ENCODE peak calls at places on chromosomes 4 and X, in five cellular contexts. I is HepG2, R is K562, W is GM12878, U is WTC11. Z is an unnamed sample.

GRCh38 chr4:84697159-84697558 is 114.2 kb downstream of the CDS1 start:
- DNase-seq in I (no peak), R (no peak), W (no peak), U (no peak), Z (no peak)

GRCh38 chr4:54593795-54594194 is 64.0 kb upstream of the KIT start:
- DNase-seq in I (no peak), R (no peak), W (no peak), U (no peak), Z (no peak)

GRCh38 chr4:118729287-118730286 is 44.4 kb downstream of the METTL14 start:
- DNase-seq in I (peak; percentile 3), R (no peak), W (no peak), U (no peak), Z (no peak)

GRCh38 chrX:34655496-34656258 is 1.4 kb downstream of the TMEM47 start:
- DNase-seq in I (no peak), R (no peak), W (no peak), U (no peak), Z (no peak)

GRCh38 chr4:93791570-93792195 is 36.9 kb upstream of the ATOH1 start:
- DNase-seq in I (peak; percentile 50), R (peak; percentile 70), W (no peak), U (peak; percentile 68), Z (peak; percentile 70)

GRCh38 chr4:146232131-146232722 is 17.9 kb downstream of the REELD1 start:
- DNase-seq in I (no peak), R (no peak), W (no peak), U (no peak), Z (no peak)

GRCh38 chr4:29653221-29653620 is 1066.9 kb upstream of the PCDH7 start:
- DNase-seq in I (no peak), R (no peak), W (no peak), U (no peak), Z (no peak)

GRCh38 chr4:105399535-105400161 is 74.2 kb downstream of the PPA2 start:
- DNase-seq in I (no peak), R (peak; percentile 16), W (no peak), U (no peak), Z (no peak)

GRCh38 chr4:138670681-138671080 is 344.9 kb upstream of the NOCT start:
- DNase-seq in I (no peak), R (peak; percentile 39), W (no peak), U (no peak), Z (no peak)

GRCh38 chr4:78293841-78294301 is 236.7 kb downstream of the FRAS1 start:
- DNase-seq in I (no peak), R (no peak), W (no peak), U (no peak), Z (no peak)

GRCh38 chrX:38561126-38561868 is at the start of gene TSPAN7:
- DNase-seq in I (peak; percentile 46), R (peak; percentile 87), W (no peak), U (peak; percentile 71), Z (no peak)

GRCh38 chrX:136781180-136781797 is 557 bp upstream of the ARHGEF6 start:
- DNase-seq in I (no peak), R (no peak), W (no peak), U (no peak), Z (no peak)

GRCh38 chrX:88883205-88883604 is 136.2 kb downstream of the CPXCR1 start:
- DNase-seq in I (no peak), R (no peak), W (no peak), U (no peak), Z (no peak)

GRCh38 chrX:139640259-139640658 is 67.7 kb downstream of the MCF2 start:
- DNase-seq in I (no peak), R (no peak), W (no peak), U (no peak), Z (no peak)

GRCh38 chr4:68430337-68430736 is 16.9 kb upstream of the TMPRSS11E start:
- DNase-seq in I (no peak), R (no peak), W (no peak), U (no peak), Z (no peak)

GRCh38 chrX:119638725-119639471 is 32.7 kb upstream of the NKRF start:
- DNase-seq in I (no peak), R (no peak), W (peak; percentile 81), U (no peak), Z (no peak)

GRCh38 chrX:137031517-137032377 is 2.0 kb downstream of the GPR101 start:
- DNase-seq in I (no peak), R (peak; percentile 35), W (peak; percentile 5), U (peak; percentile 33), Z (no peak)

GRCh38 chrX:109773374-109773773 is 40.3 kb upstream of the ACSL4 start:
- DNase-seq in I (no peak), R (peak; percentile 30), W (no peak), U (no peak), Z (no peak)

GRCh38 chr4:118348886-118349285 is 3.9 kb downstream of the PRSS12 start:
- DNase-seq in I (no peak), R (no peak), W (no peak), U (no peak), Z (no peak)

GRCh38 chrX:69032601-69033000 is 132.7 kb downstream of the PJA1 start:
- DNase-seq in I (no peak), R (no peak), W (no peak), U (no peak), Z (peak; percentile 11)

GRCh38 chr4:188008377-188008776 is 12.8 kb downstream of the ZFP42 start:
- DNase-seq in I (no peak), R (no peak), W (no peak), U (no peak), Z (no peak)

GRCh38 chr4:189502841-189503240 is 437.8 kb upstream of the FRG1 start:
- DNase-seq in I (no peak), R (no peak), W (no peak), U (no peak), Z (no peak)

GRCh38 chrX:15515931-15516330 is 15.3 kb downstream of the BMX start:
- DNase-seq in I (no peak), R (peak; percentile 87), W (no peak), U (no peak), Z (no peak)

GRCh38 chrX:118528089-118528753 is 32.6 kb downstream of the DOCK11 start:
- DNase-seq in I (no peak), R (no peak), W (peak; percentile 47), U (no peak), Z (no peak)

GRCh38 chr4:84673475-84674230 is 90.7 kb downstream of the CDS1 start:
- DNase-seq in I (no peak), R (no peak), W (no peak), U (no peak), Z (no peak)

GRCh38 chr4:87868482-87868881 is 35.7 kb downstream of the MEPE start:
- DNase-seq in I (no peak), R (no peak), W (no peak), U (no peak), Z (no peak)

GRCh38 chr4:89123418-89123817 is 12.1 kb downstream of the TIGD2 start:
- DNase-seq in I (peak; percentile 73), R (no peak), W (no peak), U (no peak), Z (no peak)

GRCh38 chr4:106898621-106899230 is 137.4 kb downstream of the DKK2 start:
- DNase-seq in I (peak; percentile 32), R (peak; percentile 50), W (no peak), U (peak; percentile 32), Z (no peak)

GRCh38 chrX:40174594-40175415 is 77.0 kb upstream of the BCOR start:
- DNase-seq in I (peak; percentile 22), R (peak; percentile 44), W (no peak), U (peak; percentile 48), Z (peak; percentile 57)

GRCh38 chr4:38050560-38051350 is 90.6 kb downstream of the PTTG2 start:
- DNase-seq in I (no peak), R (no peak), W (no peak), U (no peak), Z (no peak)

GRCh38 chr4:144712775-144713174 is 66.8 kb downstream of the HHIP start:
- DNase-seq in I (no peak), R (no peak), W (no peak), U (no peak), Z (no peak)

GRCh38 chrX:45385767-45386166 is 185.1 kb upstream of the DIPK2B start:
- DNase-seq in I (no peak), R (no peak), W (no peak), U (no peak), Z (no peak)

GRCh38 chr4:148065069-148065468 is 333.2 kb downstream of the ARHGAP10 start:
- DNase-seq in I (no peak), R (no peak), W (no peak), U (no peak), Z (no peak)

GRCh38 chrX:133444952-133445831 is 29.9 kb upstream of the GPC4 start:
- DNase-seq in I (no peak), R (no peak), W (no peak), U (peak; percentile 54), Z (no peak)
- TF ChIP-seq ATF2 in I (no peak), R (no peak), W (no peak), U (no peak), Z (no peak)

GRCh38 chr4:8548731-8549351 is 31.4 kb upstream of the GPR78 start:
- DNase-seq in I (no peak), R (no peak), W (no peak), U (no peak), Z (no peak)

GRCh38 chr4:8546766-8547107 is 33.5 kb upstream of the GPR78 start:
- DNase-seq in I (no peak), R (no peak), W (no peak), U (no peak), Z (no peak)

GRCh38 chr4:8547912-8548730 is 32.1 kb upstream of the GPR78 start:
- DNase-seq in I (no peak), R (no peak), W (no peak), U (no peak), Z (no peak)

GRCh38 chr4:8545439-8545765 is 34.8 kb upstream of the GPR78 start:
- DNase-seq in I (no peak), R (no peak), W (no peak), U (no peak), Z (no peak)

DNA sequence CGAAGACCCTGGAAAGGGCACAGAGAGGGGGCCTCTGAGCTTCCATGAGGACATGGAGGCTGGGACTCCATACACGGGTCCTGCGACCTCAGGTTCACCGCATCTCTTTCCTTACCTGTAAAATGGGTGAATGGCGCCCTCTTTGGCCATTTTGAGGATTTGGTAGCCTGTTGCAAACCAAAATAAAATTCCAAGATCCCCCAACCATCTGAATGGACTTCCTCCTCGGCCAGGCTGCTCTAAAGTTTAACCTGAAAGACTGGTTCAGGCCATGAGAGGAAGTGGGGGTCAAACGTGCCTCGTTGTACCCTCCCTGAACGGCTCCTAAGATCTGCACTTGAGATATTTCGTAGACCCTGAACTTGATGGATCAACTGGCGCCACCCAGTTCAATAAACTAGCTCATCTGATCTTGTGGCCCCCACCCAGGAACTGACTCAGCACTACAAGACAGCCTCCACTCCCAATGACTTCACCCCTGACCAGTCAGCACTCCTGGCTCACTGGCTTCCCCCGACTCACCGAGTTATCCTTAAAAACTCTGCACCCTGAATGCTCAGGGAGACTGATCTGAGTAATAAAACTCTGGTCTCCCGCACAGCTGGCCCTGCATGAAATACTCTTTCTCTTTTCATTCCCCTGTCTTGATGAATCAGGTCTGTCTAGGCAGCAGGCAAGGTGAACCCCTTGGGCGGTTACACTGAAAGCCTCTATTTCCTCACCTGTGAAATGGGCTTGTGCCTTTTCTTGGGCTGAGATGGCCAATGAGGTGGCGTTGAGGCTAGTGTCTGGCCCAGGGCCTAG is 32.9 kb upstream of the GPR78 start:
- DNase-seq in I (peak; percentile 12), R (peak; percentile 82), W (no peak), U (peak; percentile 36), Z (peak; percentile 69)
- TF ChIP-seq SP1 in I (no peak), R (no peak), W (no peak), U (no peak), Z (no peak)

GRCh38 chrX:70635669-70636068 is 191.0 kb downstream of the DLG3 start:
- DNase-seq in I (no peak), R (no peak), W (no peak), U (no peak), Z (no peak)
- TF ChIP-seq ATF2 in I (no peak), R (no peak), W (no peak), U (no peak), Z (no peak)

GRCh38 chr4:8316251-8316771 is 46.8 kb downstream of the HTRA3 start:
- DNase-seq in I (no peak), R (no peak), W (no peak), U (no peak), Z (no peak)
- TF ChIP-seq SP1 in I (no peak), R (no peak), W (no peak), U (no peak), Z (no peak)

Z was measured in H1.